ENCODE peak calls at places on chromosomes 6 and 20, in five cellular contexts. U is HCT116, G is transverse colon, H is tibial artery, L is iPS DF 6.9. D is an unnamed sample. For H3K9me3, the result is how much of the 10 kb centered on the place peaks cover.

GRCh38 chr6:39725632-39725997 is 407 bp upstream of the KIF6 start:
- DNase-seq in U (no peak), G (no peak), H (no peak), L (no peak), D (no peak)

GRCh38 chr6:167501831-167502385 is 177.0 kb downstream of the TTLL2 start:
- DNase-seq in U (peak), G (peak), H (no peak), L (no peak), D (peak)

GRCh38 chr6:80332013-80332412 is 225.5 kb downstream of the BCKDHB start:
- DNase-seq in U (no peak), G (no peak), H (no peak), L (no peak), D (no peak)

GRCh38 chr6:139973602-139974373 is 599.3 kb upstream of the CITED2 start:
- DNase-seq in U (no peak), G (no peak), H (no peak), L (no peak), D (no peak)

GRCh38 chr20:62873280-62873679 is 11.7 kb upstream of the TCFL5 start:
- DNase-seq in U (no peak), G (no peak), H (no peak), L (no peak), D (no peak)

GRCh38 chr6:30130887-30131862 is 4.8 kb upstream of the TRIM40 start:
- DNase-seq in U (peak), G (peak), H (peak), L (peak), D (peak)

GRCh38 chr20:58160451-58161051 is 67.9 kb downstream of the ANKRD60 start:
- DNase-seq in U (no peak), G (no peak), H (no peak), L (no peak), D (no peak)

GRCh38 chr6:9745966-9746365 is 668.9 kb downstream of the TFAP2A start:
- DNase-seq in U (no peak), G (no peak), H (no peak), L (no peak), D (no peak)

GRCh38 chr6:119096683-119097310 is 18.3 kb upstream of the FAM184A start:
- DNase-seq in U (no peak), G (peak), H (peak), L (no peak), D (no peak)

GRCh38 chr20:60138263-60139127 is 180.3 kb downstream of the CDH26 start:
- DNase-seq in U (no peak), G (peak), H (peak), L (no peak), D (no peak)

GRCh38 chr6:72824833-72825232 is 203.0 kb downstream of the KCNQ5 start:
- DNase-seq in U (no peak), G (no peak), H (no peak), L (no peak), D (no peak)

GRCh38 chr6:122726649-122727048 is 52.9 kb upstream of the FABP7 start:
- DNase-seq in U (no peak), G (no peak), H (no peak), L (peak), D (no peak)

GRCh38 chr6:117840541-117840983 is 66.5 kb upstream of the SLC35F1 start:
- DNase-seq in U (peak), G (no peak), H (no peak), L (no peak), D (no peak)

GRCh38 chr20:10647471-10647870 is 26.3 kb downstream of the JAG1 start:
- DNase-seq in U (no peak), G (peak), H (peak), L (no peak), D (no peak)

GRCh38 chr6:105373481-105373880 is 29.4 kb downstream of the PREP start:
- DNase-seq in U (no peak), G (no peak), H (no peak), L (no peak), D (no peak)

GRCh38 chr6:2257358-2257757 is 12.0 kb upstream of the GMDS start:
- DNase-seq in U (no peak), G (peak), H (no peak), L (no peak), D (no peak)

GRCh38 chr6:116666869-116667268 is 1.7 kb downstream of the ZUP1 start:
- DNase-seq in U (no peak), G (no peak), H (no peak), L (no peak), D (no peak)

GRCh38 chr20:35281506-35282101 is 3.0 kb downstream of the EIF6 start:
- DNase-seq in U (no peak), G (no peak), H (no peak), L (no peak), D (no peak)

GRCh38 chr20:44079291-44079690 is 107.7 kb downstream of the JPH2 start:
- DNase-seq in U (no peak), G (no peak), H (peak), L (no peak), D (no peak)

GRCh38 chr20:63295018-63295417 is 2.0 kb downstream of the COL20A1 start:
- DNase-seq in U (no peak), G (no peak), H (no peak), L (no peak), D (no peak)

GRCh38 chr6:157787080-157787479 is 36.0 kb upstream of the SNX9 start:
- DNase-seq in U (no peak), G (peak), H (no peak), L (no peak), D (no peak)

GRCh38 chr20:32495949-32496348 is 89.2 kb downstream of the NOL4L start:
- DNase-seq in U (no peak), G (no peak), H (no peak), L (no peak), D (no peak)

GRCh38 chr20:5557123-5557522 is 193.1 kb upstream of the SHLD1 start:
- DNase-seq in U (peak), G (peak), H (peak), L (peak), D (peak)

GRCh38 chr6:121450242-121450641 is 14.8 kb downstream of the GJA1 start:
- DNase-seq in U (no peak), G (no peak), H (no peak), L (no peak), D (no peak)
- H3K4me3 ChIP-seq in U (no peak), G (no peak), H (no peak), L (no peak), D (no peak)

GRCh38 chr6:135481786-135482369 is 15.7 kb downstream of the AHI1 start:
- DNase-seq in U (no peak), G (no peak), H (no peak), L (no peak), D (no peak)
- H3K9me3 ChIP-seq in U (under half), G (half or more), H (under half), L (under half), D (under half)

GRCh38 chr20:45100563-45101245 is at the start of gene KCNS1:
- DNase-seq in U (no peak), G (no peak), H (no peak), L (peak), D (no peak)

GRCh38 chr20:45096781-45097180 is 4.1 kb downstream of the KCNS1 start:
- DNase-seq in U (no peak), G (no peak), H (no peak), L (no peak), D (no peak)

GRCh38 chr20:45095753-45096371 is 5.1 kb downstream of the KCNS1 start:
- DNase-seq in U (peak), G (peak), H (no peak), L (peak), D (peak)

GRCh38 chr20:45097485-45098095 is 3.3 kb downstream of the KCNS1 start:
- DNase-seq in U (no peak), G (peak), H (no peak), L (no peak), D (no peak)

DNA sequence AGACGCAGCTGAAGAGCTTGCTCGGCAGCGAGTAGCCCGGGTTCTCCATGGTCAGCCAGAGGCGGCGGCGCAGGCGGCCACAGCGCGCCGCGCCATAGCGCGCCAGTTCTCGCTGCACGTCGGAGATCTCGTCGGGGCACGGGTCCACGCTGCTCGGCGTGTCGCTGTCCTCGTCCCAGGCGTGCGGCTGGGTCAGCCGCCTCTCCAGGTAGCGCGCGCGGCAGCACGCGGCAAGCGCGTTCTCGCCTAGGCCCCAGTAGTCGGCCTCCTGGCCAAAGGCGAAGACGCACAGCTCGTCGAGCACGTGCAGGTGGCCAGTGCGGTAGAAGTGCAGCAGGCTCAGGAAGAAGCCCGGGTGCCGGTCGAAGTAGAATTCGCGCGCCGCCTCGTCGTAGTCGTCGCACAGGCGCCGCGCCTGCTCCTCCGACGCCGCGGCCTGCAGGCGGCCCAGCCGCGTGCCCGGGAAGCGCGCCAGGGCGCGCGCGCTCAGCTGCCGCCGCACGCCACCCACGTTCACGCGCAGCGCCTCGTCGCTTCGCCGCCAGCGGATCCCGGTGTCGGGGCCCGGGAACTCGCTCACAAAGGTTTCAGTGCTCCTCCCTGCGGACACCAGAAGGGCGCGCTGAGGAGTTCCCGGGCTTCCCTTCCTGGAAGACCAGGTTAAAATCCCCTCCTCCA is 2.7 kb downstream of the KCNS1 start:
- DNase-seq in U (no peak), G (no peak), H (no peak), L (peak), D (no peak)
- H3K4me3 ChIP-seq in U (no peak), G (no peak), H (no peak), L (no peak), D (no peak)

GRCh38 chr6:169470790-169471189 is 217.1 kb upstream of the THBS2 start:
- DNase-seq in U (no peak), G (no peak), H (no peak), L (no peak), D (no peak)
- H3K9me3 ChIP-seq in U (under half), G (under half), H (under half), L (under half), D (under half)

DNA sequence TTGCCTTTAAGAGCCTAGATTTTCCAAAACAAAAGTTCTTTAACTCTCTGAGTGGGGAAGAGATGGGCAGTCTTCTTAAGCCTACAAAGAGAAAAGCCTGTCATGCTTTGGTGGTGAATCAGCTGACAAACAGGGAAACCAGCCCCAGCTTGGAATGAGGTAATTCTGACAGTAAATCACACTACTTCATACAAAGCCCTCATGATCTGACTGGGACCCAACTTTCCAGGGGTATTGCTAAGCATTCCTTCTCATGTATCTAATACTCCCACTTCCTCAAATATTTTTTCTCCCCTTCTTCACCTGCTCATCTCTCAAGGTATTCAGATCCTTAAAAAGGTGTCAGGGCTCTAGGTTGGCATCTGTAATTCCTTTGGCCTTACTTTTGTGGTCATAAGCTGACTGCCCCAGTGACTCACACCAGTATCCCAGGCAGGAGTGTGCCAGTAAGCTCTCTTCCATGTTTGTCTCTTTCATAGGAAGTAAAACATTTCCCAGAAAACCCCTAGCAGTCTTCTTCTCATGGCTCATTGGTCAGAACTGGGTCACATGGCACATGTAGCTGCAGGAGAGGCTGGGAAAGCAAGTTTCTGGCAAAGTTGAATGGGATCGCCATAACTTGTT is 15.0 kb upstream of the TBC1D22B start:
- DNase-seq in U (peak), G (no peak), H (peak), L (no peak), D (peak)
- H3K4me3 ChIP-seq in U (peak), G (no peak), H (no peak), L (no peak), D (no peak)

GRCh38 chr20:30611239-30611984 is 646.1 kb upstream of the DEFB115 start:
- DNase-seq in U (no peak), G (no peak), H (no peak), L (no peak), D (no peak)

GRCh38 chr20:30610044-30610693 is 647.3 kb upstream of the DEFB115 start:
- DNase-seq in U (no peak), G (no peak), H (no peak), L (no peak), D (no peak)

GRCh38 chr20:30606990-30607389 is 650.5 kb upstream of the DEFB115 start:
- DNase-seq in U (no peak), G (no peak), H (no peak), L (no peak), D (no peak)

GRCh38 chr20:30612344-30612743 is 645.1 kb upstream of the DEFB115 start:
- DNase-seq in U (no peak), G (no peak), H (no peak), L (no peak), D (no peak)

DNA sequence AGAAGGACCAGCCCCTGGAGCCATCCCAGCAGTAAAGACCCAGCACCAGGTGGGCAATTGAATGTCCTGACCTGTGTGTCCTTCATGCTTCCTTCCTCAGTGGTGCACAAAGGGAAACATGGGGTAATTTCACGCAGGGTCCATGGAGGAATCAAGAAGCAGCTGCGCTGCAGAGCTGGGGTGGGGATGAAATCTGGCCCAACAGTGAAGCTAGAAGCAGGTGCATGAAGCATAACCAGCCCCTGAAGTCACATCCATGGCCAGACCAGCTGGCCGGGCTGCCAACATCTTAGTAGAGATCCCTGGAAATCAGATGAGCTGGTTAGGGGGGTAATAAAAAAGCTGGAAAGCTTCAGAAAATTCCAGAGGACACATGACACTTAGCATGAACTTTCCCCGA is 646.7 kb upstream of the DEFB115 start:
- DNase-seq in U (no peak), G (no peak), H (no peak), L (no peak), D (no peak)
- H3K9me3 ChIP-seq in U (under half), G (under half), H (under half), L (under half), D (under half)

GRCh38 chr6:33320315-33321181 is 3.0 kb upstream of the ZBTB22 start:
- DNase-seq in U (no peak), G (peak), H (peak), L (no peak), D (no peak)
- H3K4me3 ChIP-seq in U (no peak), G (no peak), H (no peak), L (no peak), D (peak)